ENCODE peak calls at places on chromosomes 4 and X, in six cellular contexts. E is kidney, B is mammary epithelial cell, Q is astrocyte, R is GM23248, S is GM12878. F is an unnamed sample. For H3K4me1, the result is how much of the 10 kb centered on the place peaks cover.

GRCh38 chr4:177442623-177443155 is 452 bp upstream of the AGA start:
- DNase-seq in R (peak), S (peak), Q (no peak), B (peak), E (no peak), F (peak)

GRCh38 chrX:82384401-82384800 is 1123.7 kb upstream of the POU3F4 start:
- DNase-seq in S (no peak), E (no peak), Q (no peak), B (no peak), R (no peak), F (no peak)

GRCh38 chr4:188779586-188779985 is 640.3 kb downstream of the TRIML1 start:
- DNase-seq in E (no peak), B (peak), R (peak), S (no peak), Q (no peak), F (peak)

GRCh38 chr4:184097815-184098214 is 119.9 kb downstream of the ENPP6 start:
- DNase-seq in E (no peak), B (no peak), S (no peak), Q (no peak), R (no peak), F (no peak)

GRCh38 chrX:119042996-119043395 is 29.8 kb upstream of the CT47C1 start:
- DNase-seq in S (no peak), E (no peak), Q (no peak), R (no peak), B (no peak), F (no peak)

GRCh38 chr4:141375855-141376254 is 155.2 kb downstream of the ZNF330 start:
- DNase-seq in Q (peak), B (peak), R (peak), E (no peak), S (no peak), F (peak)

GRCh38 chr4:186351672-186352194 is 85.7 kb downstream of the F11 start:
- DNase-seq in Q (no peak), R (no peak), B (no peak), S (no peak), E (no peak), F (no peak)

GRCh38 chr4:77859256-77859655 is 3.4 kb upstream of the MRPL1 start:
- DNase-seq in R (no peak), E (no peak), Q (no peak), B (no peak), S (no peak), F (no peak)

GRCh38 chr4:83644677-83645639 is 109.0 kb downstream of the GPAT3 start:
- DNase-seq in B (peak), Q (peak), S (peak), R (peak), E (no peak), F (peak)

GRCh38 chr4:176498857-176499256 is 179.1 kb downstream of the SPCS3 start:
- DNase-seq in S (no peak), B (no peak), R (peak), Q (peak), E (no peak), F (no peak)

GRCh38 chrX:78573630-78574029 is 85.5 kb downstream of the RTL3 start:
- DNase-seq in S (no peak), Q (no peak), R (no peak), E (no peak), B (no peak), F (no peak)

GRCh38 chrX:112968351-112969133 is 127.9 kb upstream of the AMOT start:
- DNase-seq in S (no peak), B (peak), Q (no peak), R (peak), E (no peak), F (peak)

GRCh38 chrX:103918050-103918449 is 44.4 kb upstream of the TMSB15B start:
- DNase-seq in R (peak), E (no peak), S (no peak), B (peak), Q (peak), F (peak)

GRCh38 chr4:184745747-184746531 is 12.0 kb upstream of the CENPU start:
- DNase-seq in R (peak), E (no peak), B (peak), S (no peak), Q (peak), F (peak)

GRCh38 chrX:3134316-3134715 is 93.0 kb downstream of the ARSF start:
- DNase-seq in Q (no peak), S (no peak), R (no peak), E (no peak), B (no peak), F (peak)

GRCh38 chrX:69024287-69024686 is 141.0 kb downstream of the PJA1 start:
- DNase-seq in S (no peak), R (no peak), E (no peak), B (no peak), Q (no peak), F (peak)

GRCh38 chrX:155767101-155767878 is 113.9 kb upstream of the VAMP7 start:
- DNase-seq in Q (peak), B (peak), S (peak), R (peak), E (peak), F (peak)

GRCh38 chr4:113452868-113453620 is 308.5 kb downstream of the CAMK2D start:
- DNase-seq in B (no peak), Q (peak), E (no peak), R (no peak), S (no peak), F (peak)

GRCh38 chrX:71637253-71637618 is 18.9 kb upstream of the CXCR3 start:
- DNase-seq in B (no peak), Q (peak), E (no peak), S (no peak), R (peak), F (peak)

GRCh38 chr4:71814433-71814832 is 30.6 kb upstream of the GC start:
- DNase-seq in B (no peak), E (no peak), Q (no peak), R (no peak), S (no peak), F (no peak)

GRCh38 chr4:147683172-147683571 is 791 bp downstream of the PRMT9 start:
- DNase-seq in E (no peak), R (peak), B (peak), Q (no peak), S (no peak), F (peak)

GRCh38 chr4:15006416-15007024 is 4.2 kb downstream of the CPEB2 start:
- DNase-seq in R (peak), E (no peak), B (peak), Q (peak), S (no peak), F (peak)

GRCh38 chrX:3939967-3940610 is 226.6 kb upstream of the PRKX start:
- DNase-seq in Q (no peak), B (peak), S (no peak), R (peak), E (no peak), F (peak)

GRCh38 chrX:102808336-102808735 is 87.8 kb downstream of the GPRASP3 start:
- DNase-seq in S (no peak), Q (peak), R (peak), B (peak), E (no peak), F (no peak)

GRCh38 chrX:130296743-130297142 is 28.0 kb upstream of the ZNF280C start:
- DNase-seq in Q (no peak), E (no peak), B (peak), R (no peak), S (no peak), F (peak)

GRCh38 chr4:37139987-37140386 is 104.6 kb upstream of the NWD2 start:
- DNase-seq in R (no peak), E (no peak), S (no peak), B (no peak), Q (no peak), F (no peak)

GRCh38 chr4:168630445-168631187 is 133.8 kb downstream of the PALLD start:
- DNase-seq in B (peak), E (no peak), R (peak), S (no peak), Q (peak), F (peak)

GRCh38 chrX:131747173-131747572 is 203.3 kb downstream of the OR13H1 start:
- DNase-seq in E (no peak), Q (peak), B (peak), S (peak), R (no peak), F (peak)

GRCh38 chr4:94957030-94957429 is 199.3 kb downstream of the BMPR1B start:
- DNase-seq in R (no peak), B (no peak), S (no peak), Q (no peak), E (no peak), F (no peak)

GRCh38 chrX:124240422-124240821 is 92.0 kb upstream of the TEX13D start:
- DNase-seq in R (peak), B (no peak), E (no peak), S (no peak), Q (peak), F (no peak)

GRCh38 chr4:74120086-74120485 is 21.1 kb upstream of the CXCL2 start:
- DNase-seq in Q (no peak), B (no peak), R (peak), S (no peak), E (no peak), F (no peak)

GRCh38 chr4:16609170-16609758 is 289.2 kb downstream of the LDB2 start:
- DNase-seq in R (no peak), E (peak), B (no peak), S (no peak), Q (no peak), F (no peak)

GRCh38 chr4:149029056-149029651 is 586.9 kb upstream of the NR3C2 start:
- DNase-seq in R (no peak), Q (no peak), S (no peak), B (no peak), E (no peak), F (no peak)

GRCh38 chrX:115449742-115450141 is 111.2 kb upstream of the PLS3 start:
- DNase-seq in Q (peak), R (no peak), E (peak), B (no peak), S (no peak), F (peak)

GRCh38 chr4:36324808-36325207 is 43.4 kb downstream of the DTHD1 start:
- DNase-seq in B (no peak), R (no peak), S (no peak), Q (no peak), E (no peak), F (no peak)

GRCh38 chr4:151099976-151100417 is 569 bp downstream of the RPS3A start:
- DNase-seq in S (no peak), B (peak), R (peak), E (no peak), Q (peak), F (no peak)

GRCh38 chr4:76950052-76950845 is 697 bp downstream of the SEPTIN11 start:
- DNase-seq in Q (peak), E (peak), S (no peak), R (peak), B (peak), F (peak)

GRCh38 chrX:103742339-103742738 is 31.6 kb downstream of the TMEM31 start:
- DNase-seq in S (no peak), R (no peak), Q (no peak), E (no peak), B (no peak), F (no peak)

GRCh38 chr4:3287271-3287971 is 5.4 kb upstream of the RGS12 start:
- DNase-seq in S (no peak), B (no peak), R (no peak), E (peak), Q (no peak), F (no peak)

GRCh38 chr4:19623866-19624265 is 627.8 kb upstream of the SLIT2 start:
- DNase-seq in B (no peak), E (no peak), R (peak), Q (no peak), S (no peak), F (peak)
- H3K4me1 ChIP-seq in B (under half), E (under half), R (under half), Q (under half), S (under half), F (under half)

GRCh38 chr4:27006247-27006603 is 145.6 kb downstream of the STIM2 start:
- DNase-seq in B (no peak), R (peak), Q (peak), E (no peak), S (no peak), F (no peak)
- H3K9ac ChIP-seq in B (no peak), R (peak), Q (peak), E (no peak), S (no peak), F (peak)

GRCh38 chr4:40190465-40190864 is 6.4 kb upstream of the RHOH start:
- DNase-seq in R (no peak), Q (no peak), E (no peak), B (no peak), S (no peak), F (no peak)
- H3K4me3 ChIP-seq in R (no peak), Q (no peak), E (no peak), B (no peak), S (peak), F (no peak)

GRCh38 chr4:104129243-104129642 is 365.5 kb downstream of the CXXC4 start:
- DNase-seq in R (no peak), B (no peak), Q (no peak), S (no peak), E (no peak), F (no peak)

GRCh38 chr4:104128031-104128849 is 366.5 kb downstream of the CXXC4 start:
- DNase-seq in R (no peak), B (no peak), Q (no peak), E (no peak), S (no peak), F (no peak)

GRCh38 chr4:104123021-104123420 is 371.7 kb downstream of the CXXC4 start:
- DNase-seq in B (no peak), E (no peak), Q (no peak), R (no peak), S (no peak), F (no peak)

DNA sequence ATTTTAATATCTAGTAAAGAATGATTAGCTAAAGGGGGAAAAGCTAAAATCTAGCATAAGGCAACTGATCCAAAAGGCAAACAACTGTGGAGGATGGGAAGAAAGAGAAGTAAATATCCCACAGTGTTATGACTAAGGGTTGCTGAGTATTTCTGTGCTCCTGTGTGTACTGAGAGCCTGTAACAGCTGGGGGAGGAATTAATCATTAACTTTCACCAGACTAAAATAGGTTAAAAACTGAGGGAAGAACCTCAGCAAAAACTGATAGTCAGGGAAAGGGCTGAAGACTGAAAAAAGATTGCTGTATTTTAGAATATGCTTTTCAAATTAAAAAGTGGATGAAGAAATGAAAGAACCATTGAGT is 365.9 kb downstream of the CXXC4 start:
- DNase-seq in S (no peak), Q (no peak), E (no peak), B (peak), R (no peak), F (no peak)
- H3K4me1 ChIP-seq in S (under half), Q (under half), E (under half), B (under half), R (under half), F (under half)

F was measured in adipocyte.